ENCODE peak calls at places on chromosomes 2 and 18, in eight cellular contexts. F is mucosa of descending colon, J is stomach, M is mesothelial cell of epicardium, S is GM20000, A is endothelial cell, O is fibroblast of the aortic adventitia, X is left lung. D is an unnamed sample.
A peak's percentile ranks its signal among the peaks of the same experiment; 100 is the strongest.

GRCh38 chr2:212897296-212897695 is 254.1 kb downstream of the IKZF2 start:
- DNase-seq in F (no peak), J (no peak), M (no peak), S (no peak), A (no peak), O (peak; percentile 28), X (no peak), D (no peak)

GRCh38 chr2:170461875-170462274 is 253.3 kb upstream of the SP5 start:
- DNase-seq in F (no peak), J (no peak), M (no peak), S (no peak), A (no peak), O (no peak), X (no peak), D (no peak)

GRCh38 chr2:71544919-71545571 is 91.7 kb downstream of the DYSF start:
- DNase-seq in F (peak; percentile 41), J (no peak), M (no peak), S (no peak), A (peak; percentile 19), O (no peak), X (no peak), D (no peak)

GRCh38 chr2:17245921-17246320 is 272.3 kb downstream of the RAD51AP2 start:
- DNase-seq in F (no peak), J (no peak), M (no peak), S (no peak), A (no peak), O (no peak), X (no peak), D (no peak)

GRCh38 chr2:71156531-71156930 is 26.1 kb downstream of the MPHOSPH10 start:
- DNase-seq in F (no peak), J (no peak), M (no peak), S (no peak), A (no peak), O (peak; percentile 35), X (no peak), D (peak; percentile 84)

GRCh38 chr2:165902929-165903328 is 50.6 kb downstream of the TTC21B start:
- DNase-seq in F (no peak), J (no peak), M (no peak), S (peak; percentile 4), A (no peak), O (peak; percentile 45), X (no peak), D (no peak)

GRCh38 chr2:121228521-121228920 is 56.5 kb downstream of the TFCP2L1 start:
- DNase-seq in F (no peak), J (no peak), M (no peak), S (no peak), A (no peak), O (no peak), X (no peak), D (no peak)

GRCh38 chr18:1488394-1488793 is 583.7 kb downstream of the ADCYAP1 start:
- DNase-seq in F (no peak), J (no peak), M (no peak), S (no peak), A (no peak), O (no peak), X (no peak), D (no peak)

GRCh38 chr2:21317131-21317530 is 193.4 kb downstream of the TDRD15 start:
- DNase-seq in F (no peak), J (peak; percentile 50), M (no peak), S (peak; percentile 49), A (peak; percentile 49), O (no peak), X (no peak), D (peak; percentile 59)

GRCh38 chr2:204234879-204235278 is 298.3 kb downstream of the ICOS start:
- DNase-seq in F (no peak), J (no peak), M (no peak), S (no peak), A (no peak), O (peak; percentile 26), X (no peak), D (no peak)

GRCh38 chr2:168770796-168771195 is 31.6 kb upstream of the NOSTRIN start:
- DNase-seq in F (no peak), J (no peak), M (no peak), S (no peak), A (no peak), O (peak; percentile 57), X (no peak), D (no peak)

GRCh38 chr2:85601771-85602475 is 575 bp downstream of the TMEM150A start:
- DNase-seq in F (peak; percentile 82), J (peak; percentile 76), M (no peak), S (peak; percentile 49), A (no peak), O (peak; percentile 63), X (peak; percentile 75), D (no peak)

GRCh38 chr18:79343567-79344207 is 52.0 kb upstream of the NFATC1 start:
- DNase-seq in F (no peak), J (peak; percentile 46), M (no peak), S (no peak), A (no peak), O (no peak), X (no peak), D (no peak)

GRCh38 chr2:85057236-85057635 is 76.0 kb upstream of the TCF7L1 start:
- DNase-seq in F (no peak), J (no peak), M (no peak), S (no peak), A (no peak), O (no peak), X (no peak), D (no peak)

GRCh38 chr2:115880558-115880957 is 1438.1 kb downstream of the DPP10 start:
- DNase-seq in F (no peak), J (no peak), M (no peak), S (no peak), A (no peak), O (no peak), X (no peak), D (no peak)

GRCh38 chr2:175181104-175181876 is at the start of gene ATP5MC3:
- DNase-seq in F (peak; percentile 97), J (peak; percentile 96), M (peak; percentile 69), S (peak; percentile 90), A (peak; percentile 83), O (peak; percentile 93), X (peak; percentile 95), D (peak; percentile 95)
- TF ChIP-seq CTCF in F (no peak), J (no peak), M (no peak), S (no peak), A (no peak), O (peak; percentile 40), X (no peak), D (no peak)

GRCh38 chr2:28155627-28156026 is 237.0 kb upstream of the FOSL2 start:
- DNase-seq in F (no peak), J (no peak), M (no peak), S (no peak), A (no peak), O (peak; percentile 10), X (no peak), D (no peak)
- TF ChIP-seq CTCF in F (peak; percentile 58), J (no peak), M (peak; percentile 46), S (no peak), A (peak; percentile 80), O (peak; percentile 58), X (peak; percentile 23), D (peak; percentile 73)

DNA sequence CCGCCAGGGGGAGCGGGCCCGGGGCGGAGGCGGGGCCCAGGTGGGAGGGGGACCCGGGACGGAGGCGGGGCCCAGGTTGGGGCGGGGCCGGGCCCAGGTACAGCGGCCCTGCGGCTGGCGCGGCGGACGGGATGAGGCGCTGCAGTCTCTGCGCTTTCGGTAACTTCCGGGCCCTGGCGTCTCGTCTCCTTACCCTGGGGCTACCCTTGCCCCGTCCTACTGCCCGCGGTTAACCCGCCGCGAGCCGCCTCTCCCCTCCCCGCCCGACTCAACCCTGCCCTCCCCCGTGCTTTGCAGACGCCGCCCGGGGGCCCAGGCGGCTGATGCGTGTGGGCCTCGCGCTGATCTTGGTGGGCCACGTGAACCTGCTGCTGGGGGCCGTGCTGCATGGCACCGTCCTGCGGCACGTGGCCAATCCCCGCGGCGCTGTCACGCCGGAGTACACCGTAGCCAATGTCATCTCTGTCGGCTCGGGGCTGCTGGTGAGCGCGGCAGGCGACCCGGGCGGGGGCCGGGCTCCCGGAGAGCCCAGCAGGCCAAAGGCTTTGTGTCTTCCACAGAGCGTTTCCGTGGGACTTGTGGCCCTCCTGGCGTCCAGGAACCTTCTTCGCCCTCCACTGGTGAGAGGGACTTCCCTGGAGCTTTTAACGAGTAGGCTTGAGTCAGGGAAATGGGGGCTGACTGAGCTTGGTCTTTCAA is at the start of gene KRTCAP3:
- DNase-seq in F (peak; percentile 87), J (peak; percentile 87), M (peak; percentile 64), S (peak; percentile 80), A (peak; percentile 52), O (no peak), X (peak; percentile 62), D (peak; percentile 36)
- TF ChIP-seq CTCF in F (peak; percentile 35), J (no peak), M (peak; percentile 64), S (no peak), A (no peak), O (no peak), X (no peak), D (peak; percentile 56)

GRCh38 chr18:45916302-45916701 is 50.8 kb downstream of the EPG5 start:
- DNase-seq in F (no peak), J (no peak), M (no peak), S (no peak), A (no peak), O (no peak), X (no peak), D (no peak)
- TF ChIP-seq CTCF in F (no peak), J (no peak), M (no peak), S (no peak), A (no peak), O (no peak), X (no peak), D (no peak)

DNA sequence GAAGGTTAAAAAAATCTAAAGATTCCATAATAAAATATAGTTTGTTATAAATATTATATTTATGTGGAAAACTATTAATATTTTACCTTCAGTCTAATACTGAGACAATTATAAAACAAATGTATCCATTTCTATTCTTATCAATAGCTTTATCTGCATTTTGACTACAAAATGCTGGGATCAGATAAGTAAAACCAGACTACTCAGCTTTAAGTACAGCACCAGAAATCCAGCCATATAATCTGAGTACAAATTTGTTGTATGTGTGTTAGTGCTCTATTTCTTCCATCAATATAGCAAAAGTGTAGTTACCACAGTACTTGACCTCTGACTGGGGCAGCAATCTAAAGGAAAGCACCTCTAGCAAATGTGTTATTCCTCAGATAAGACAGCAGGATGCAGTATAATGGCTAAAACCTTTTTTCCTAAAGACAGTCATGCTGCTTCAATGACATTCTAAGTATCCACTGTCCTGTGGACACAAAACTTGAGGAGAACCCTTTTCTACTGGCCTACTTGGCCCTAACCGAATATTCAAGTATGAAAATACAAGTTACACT is 68.1 kb downstream of the OLA1 start:
- DNase-seq in F (no peak), J (no peak), M (no peak), S (no peak), A (no peak), O (peak; percentile 4), X (no peak), D (no peak)
- TF ChIP-seq CTCF in F (no peak), J (no peak), M (no peak), S (no peak), A (no peak), O (peak; percentile 10), X (no peak), D (no peak)

DNA sequence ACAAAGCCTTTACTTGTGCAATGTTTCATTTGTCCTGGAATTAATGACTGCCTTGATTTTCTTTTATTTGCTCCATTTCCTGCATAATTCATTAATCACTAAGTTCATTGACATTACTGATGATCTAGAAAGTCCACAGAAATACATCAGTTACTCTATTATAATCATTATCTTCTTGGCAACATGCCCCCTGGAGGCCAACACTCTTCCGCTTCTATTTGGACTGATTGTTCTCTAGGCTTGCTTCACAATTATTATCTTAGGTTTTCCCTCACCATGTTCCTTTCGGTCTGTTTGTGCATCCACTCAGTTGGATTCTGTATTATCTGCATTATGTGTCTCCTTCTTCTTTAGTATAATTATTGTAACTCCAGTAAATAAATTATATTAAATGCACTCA is 461.0 kb upstream of the CDH2 start:
- DNase-seq in F (no peak), J (no peak), M (no peak), S (no peak), A (no peak), O (no peak), X (no peak), D (no peak)
- TF ChIP-seq CTCF in F (no peak), J (no peak), M (no peak), S (no peak), A (peak; percentile 42), O (no peak), X (no peak), D (peak; percentile 18)

D was measured in glutamatergic neuron.